ENCODE peak calls at places on chromosome X, in eight cellular contexts. L is tibial artery, W is A172, B is H7, Y is memory B cell, Z is NCI-H1105, N is endothelial cell, H is germinal center. U is an unnamed sample.
A peak's percentile ranks its signal among the peaks of the same experiment; 100 is the strongest.

GRCh38 chrX:154603438-154604430 is 15.3 kb downstream of the CTAG1B start:
- DNase-seq in L (peak; percentile 20), W (peak; percentile 96), B (no peak), Y (no peak), Z (no peak), N (no peak), H (no peak), U (peak; percentile 45)

GRCh38 chrX:41723305-41723704 is 676 bp upstream of the GPR82 start:
- DNase-seq in L (no peak), W (no peak), B (no peak), Y (no peak), Z (no peak), N (no peak), H (no peak), U (peak; percentile 7)

GRCh38 chrX:129925305-129926092 is 19.5 kb downstream of the UTP14A start:
- DNase-seq in L (peak; percentile 65), W (peak; percentile 45), B (peak; percentile 81), Y (peak; percentile 68), Z (peak; percentile 32), N (peak; percentile 69), H (peak; percentile 52), U (peak; percentile 79)

GRCh38 chrX:94932278-94932965 is 1258.4 kb downstream of the FAM133A start:
- DNase-seq in L (no peak), W (no peak), B (no peak), Y (no peak), Z (no peak), N (no peak), H (no peak), U (no peak)

GRCh38 chrX:47297874-47298273 is 65.1 kb downstream of the USP11 start:
- DNase-seq in L (no peak), W (no peak), B (no peak), Y (no peak), Z (no peak), N (no peak), H (no peak), U (no peak)

GRCh38 chrX:50827996-50828395 is 14.0 kb upstream of the SHROOM4 start:
- DNase-seq in L (no peak), W (no peak), B (no peak), Y (no peak), Z (no peak), N (no peak), H (no peak), U (no peak)

GRCh38 chrX:86579777-86580176 is 431.5 kb downstream of the DACH2 start:
- DNase-seq in L (no peak), W (no peak), B (no peak), Y (no peak), Z (no peak), N (no peak), H (no peak), U (no peak)

GRCh38 chrX:125333583-125333982 is 13.9 kb downstream of the TEX13C start:
- DNase-seq in L (no peak), W (no peak), B (no peak), Y (no peak), Z (no peak), N (no peak), H (no peak), U (no peak)

GRCh38 chrX:13254076-13254785 is 65.6 kb downstream of the ATXN3L start:
- DNase-seq in L (no peak), W (peak; percentile 62), B (no peak), Y (no peak), Z (no peak), N (no peak), H (peak; percentile 9), U (peak; percentile 56)

GRCh38 chrX:51892921-51893745 is at the start of gene MAGED1:
- DNase-seq in L (peak; percentile 88), W (peak; percentile 91), B (peak; percentile 72), Y (peak; percentile 41), Z (peak; percentile 88), N (peak; percentile 84), H (peak; percentile 66), U (peak; percentile 94)

GRCh38 chrX:39195156-39195555 is 393.9 kb downstream of the MID1IP1 start:
- DNase-seq in L (no peak), W (no peak), B (peak; percentile 30), Y (no peak), Z (peak; percentile 1), N (no peak), H (no peak), U (no peak)

GRCh38 chrX:53918697-53919096 is 125.6 kb downstream of the PHF8 start:
- DNase-seq in L (no peak), W (no peak), B (no peak), Y (no peak), Z (no peak), N (no peak), H (no peak), U (no peak)

GRCh38 chrX:110944793-110945466 is 149.3 kb upstream of the CHRDL1 start:
- DNase-seq in L (no peak), W (no peak), B (peak; percentile 70), Y (no peak), Z (peak; percentile 19), N (no peak), H (no peak), U (no peak)

GRCh38 chrX:10106801-10107200 is 50.0 kb upstream of the CLCN4 start:
- DNase-seq in L (no peak), W (no peak), B (no peak), Y (peak; percentile 23), Z (no peak), N (no peak), H (no peak), U (no peak)

GRCh38 chrX:48616575-48616974 is 19.3 kb downstream of the WDR13 start:
- DNase-seq in L (no peak), W (no peak), B (no peak), Y (no peak), Z (no peak), N (no peak), H (no peak), U (no peak)

GRCh38 chrX:37347420-37347819 is 1.7 kb upstream of the PRRG1 start:
- DNase-seq in L (peak; percentile 18), W (peak; percentile 4), B (no peak), Y (no peak), Z (no peak), N (no peak), H (no peak), U (peak; percentile 59)

GRCh38 chrX:77556276-77556675 is 109.1 kb downstream of the FGF16 start:
- DNase-seq in L (no peak), W (no peak), B (no peak), Y (no peak), Z (no peak), N (no peak), H (no peak), U (no peak)

GRCh38 chrX:10045327-10046000 is 78.3 kb downstream of the CLDN34 start:
- DNase-seq in L (peak; percentile 55), W (no peak), B (no peak), Y (no peak), Z (no peak), N (no peak), H (no peak), U (no peak)

GRCh38 chrX:136200466-136200865 is 50.7 kb downstream of the MAP7D3 start:
- DNase-seq in L (no peak), W (no peak), B (no peak), Y (no peak), Z (no peak), N (no peak), H (peak; percentile 3), U (peak; percentile 58)

GRCh38 chrX:9207142-9207541 is 173.2 kb upstream of the FAM9B start:
- DNase-seq in L (no peak), W (no peak), B (peak; percentile 59), Y (no peak), Z (no peak), N (no peak), H (no peak), U (no peak)

GRCh38 chrX:148389629-148390028 is 110.8 kb upstream of the AFF2 start:
- DNase-seq in L (no peak), W (no peak), B (no peak), Y (no peak), Z (no peak), N (no peak), H (no peak), U (no peak)

GRCh38 chrX:112646651-112647050 is 33.1 kb downstream of the LHFPL1 start:
- DNase-seq in L (no peak), W (no peak), B (no peak), Y (no peak), Z (no peak), N (no peak), H (no peak), U (no peak)

GRCh38 chrX:104668550-104668949 is 102.6 kb downstream of the IL1RAPL2 start:
- DNase-seq in L (no peak), W (no peak), B (peak; percentile 3), Y (no peak), Z (no peak), N (no peak), H (no peak), U (peak; percentile 37)

GRCh38 chrX:40773809-40774208 is 38.5 kb upstream of the MED14 start:
- DNase-seq in L (no peak), W (peak; percentile 67), B (no peak), Y (no peak), Z (no peak), N (no peak), H (no peak), U (peak; percentile 61)

GRCh38 chrX:100745806-100746537 is 14.1 kb upstream of the SYTL4 start:
- DNase-seq in L (peak; percentile 22), W (no peak), B (no peak), Y (no peak), Z (no peak), N (no peak), H (no peak), U (peak; percentile 12)

U was measured in mesenchymal stem cell.